ENCODE peak calls at places on chromosome 1, in nine cellular contexts. B is NCI-H1105 treated with DMSO at 0.1 percent for 48 hours; T is T-helper 2 cell; J is CD8-positive, alpha-beta memory T cell; I is foreskin melanocyte; Q is activated gamma-delta T cell; Y is kidney epithelial cell; N is H1; V is left ventricle myocardium superior. L is an unnamed sample.

GRCh38 chr1:223135176-223135575 is 7.9 kb downstream of the TLR5 start:
- DNase-seq in T (no peak), B (no peak), N (peak; percentile 48), I (no peak), V (peak; percentile 60), Y (no peak), J (no peak), Q (no peak), L (no peak)

GRCh38 chr1:231200417-231201031 is 38.7 kb downstream of the TRIM67 start:
- DNase-seq in Q (no peak), Y (no peak), N (no peak), V (no peak), I (peak; percentile 89), B (no peak), J (no peak), T (no peak), L (no peak)

GRCh38 chr1:22689505-22689904 is 21.1 kb upstream of the EPHB2 start:
- DNase-seq in Y (peak; percentile 99), T (no peak), B (peak; percentile 37), Q (no peak), N (no peak), V (no peak), J (no peak), I (no peak), L (no peak)

GRCh38 chr1:9589144-9589718 is 520 bp downstream of the TMEM201 start:
- DNase-seq in I (peak; percentile 32), T (no peak), Y (no peak), V (peak; percentile 57), B (no peak), J (peak; percentile 23), N (peak; percentile 73), Q (no peak), L (peak; percentile 24)

GRCh38 chr1:116763116-116763786 is 9.0 kb downstream of the CD2 start:
- DNase-seq in B (no peak), J (no peak), V (no peak), N (peak; percentile 29), Y (no peak), T (no peak), I (no peak), Q (no peak), L (peak; percentile 56)

GRCh38 chr1:241590734-241591133 is 49.4 kb downstream of the CHML start:
- DNase-seq in V (no peak), N (no peak), Q (no peak), T (no peak), I (no peak), J (no peak), B (no peak), Y (no peak), L (no peak)

GRCh38 chr1:16181887-16182719 is 26.2 kb upstream of the EPHA2 start:
- DNase-seq in J (no peak), V (peak; percentile 85), N (peak; percentile 82), Q (no peak), I (peak; percentile 35), Y (peak; percentile 78), B (no peak), T (no peak), L (no peak)

GRCh38 chr1:160307455-160307854 is 22.5 kb upstream of the PEX19 start:
- DNase-seq in J (no peak), V (no peak), Q (no peak), T (no peak), I (no peak), Y (no peak), B (no peak), N (peak; percentile 56), L (no peak)

GRCh38 chr1:7233646-7234470 is 448.6 kb downstream of the CAMTA1 start:
- DNase-seq in Q (no peak), V (no peak), T (no peak), B (no peak), I (no peak), N (no peak), Y (no peak), J (no peak), L (no peak)

GRCh38 chr1:115179397-115179835 is 90.1 kb upstream of the TSPAN2 start:
- DNase-seq in J (no peak), Q (no peak), B (no peak), I (no peak), Y (peak; percentile 94), V (peak; percentile 85), T (no peak), N (no peak), L (no peak)

GRCh38 chr1:209743145-209743482 is 12.7 kb upstream of the TRAF3IP3 start:
- DNase-seq in J (no peak), T (no peak), Y (no peak), I (no peak), N (no peak), B (no peak), V (peak; percentile 62), Q (no peak), L (no peak)

GRCh38 chr1:26122988-26123973 is 11.7 kb downstream of the PDIK1L start:
- DNase-seq in Y (no peak), J (no peak), Q (no peak), N (no peak), B (no peak), T (no peak), I (no peak), V (no peak), L (no peak)

GRCh38 chr1:118918940-118919259 is 69.2 kb downstream of the TBX15 start:
- DNase-seq in V (no peak), N (no peak), T (no peak), J (no peak), I (no peak), B (no peak), Q (no peak), Y (no peak), L (no peak)

GRCh38 chr1:162412002-162412401 is at the start of gene SH2D1B:
- DNase-seq in I (no peak), N (no peak), V (no peak), Q (no peak), J (no peak), B (no peak), Y (no peak), T (no peak), L (no peak)

GRCh38 chr1:37478451-37478871 is 4.1 kb downstream of the ZC3H12A start:
- DNase-seq in Y (no peak), J (no peak), Q (no peak), I (no peak), N (no peak), B (no peak), V (no peak), T (no peak), L (peak; percentile 42)

GRCh38 chr1:109392037-109392787 is 5.5 kb downstream of the SORT1 start:
- DNase-seq in Y (no peak), Q (no peak), I (no peak), T (no peak), B (no peak), V (peak; percentile 49), N (no peak), J (no peak), L (no peak)

GRCh38 chr1:76190749-76191424 is 116.3 kb downstream of the ST6GALNAC3 start:
- DNase-seq in N (no peak), I (no peak), J (no peak), Y (no peak), T (no peak), Q (no peak), V (no peak), B (no peak), L (no peak)

GRCh38 chr1:67013573-67013972 is 40.4 kb downstream of the SLC35D1 start:
- DNase-seq in I (no peak), T (no peak), V (no peak), J (no peak), Y (peak; percentile 9), N (no peak), Q (no peak), B (no peak), L (no peak)

GRCh38 chr1:11484321-11484655 is 5.3 kb downstream of the DISP3 start:
- DNase-seq in N (no peak), B (no peak), Q (no peak), T (no peak), V (peak; percentile 57), Y (no peak), J (no peak), I (no peak), L (no peak)

GRCh38 chr1:160260436-160261382 is 1.6 kb downstream of the DCAF8 start:
- DNase-seq in N (no peak), Y (peak; percentile 90), J (no peak), Q (no peak), T (no peak), B (peak; percentile 49), I (no peak), V (no peak), L (no peak)

GRCh38 chr1:201385299-201385891 is 7.9 kb upstream of the TNNT2 start:
- DNase-seq in I (no peak), T (no peak), B (peak; percentile 44), Q (no peak), Y (no peak), J (no peak), V (peak; percentile 83), N (peak; percentile 95), L (no peak)

GRCh38 chr1:200226969-200227303 is 182.9 kb downstream of the ZNF281 start:
- DNase-seq in I (no peak), B (peak; percentile 77), Q (no peak), N (no peak), V (no peak), T (no peak), J (no peak), Y (no peak), L (no peak)

GRCh38 chr1:16082283-16083038 is 9.0 kb upstream of the FAM131C start:
- DNase-seq in I (peak; percentile 33), N (peak; percentile 95), T (no peak), B (peak; percentile 37), Y (no peak), V (peak; percentile 80), J (peak; percentile 46), Q (no peak), L (peak; percentile 52)

GRCh38 chr1:230682274-230682673 is 31.6 kb downstream of the AGT start:
- DNase-seq in B (peak; percentile 54), N (no peak), J (no peak), V (no peak), Y (no peak), T (no peak), Q (no peak), I (no peak), L (no peak)

GRCh38 chr1:42753070-42753469 is 13.0 kb upstream of the CLDN19 start:
- DNase-seq in I (no peak), B (no peak), J (no peak), N (no peak), V (no peak), Q (no peak), T (no peak), Y (no peak), L (no peak)

GRCh38 chr1:106620521-106620954 is 435.9 kb upstream of the PRMT6 start:
- DNase-seq in Q (no peak), Y (peak; percentile 90), I (no peak), T (no peak), N (no peak), V (no peak), J (no peak), B (no peak), L (no peak)

GRCh38 chr1:248155927-248156326 is 11.0 kb downstream of the OR2M5 start:
- DNase-seq in B (no peak), I (no peak), T (no peak), V (no peak), J (no peak), Q (no peak), Y (no peak), N (no peak), L (no peak)

GRCh38 chr1:226643701-226644540 is 95.2 kb downstream of the ITPKB start:
- DNase-seq in I (no peak), Y (no peak), Q (no peak), V (peak; percentile 29), B (no peak), T (no peak), J (no peak), N (no peak), L (no peak)

GRCh38 chr1:175757381-175758015 is 14.1 kb upstream of the TNR start:
- DNase-seq in Y (no peak), N (peak; percentile 81), I (peak; percentile 3), Q (no peak), J (no peak), V (peak; percentile 47), B (peak; percentile 3), T (no peak), L (no peak)

L was measured in CD4-positive, alpha-beta T cell.